ENCODE peak calls at places on chromosomes 4 and X, in eight cellular contexts. E is effector memory CD8-positive, alpha-beta T cell; C is activated naive CD8-positive, alpha-beta T cell treated with anti-CD3 and anti-CD28 coated beads, Interleukin-2, amount 10 ng/mL, durations not matched to agents 7 days and 5 days; D is activated T-cell treated with anti-CD3 and anti-CD28 coated beads, Interleukin-2, amount 50 U/mL, for 72 hours; F is naive thymus-derived CD4-positive, alpha-beta T cell; R is pancreas; A is upper lobe of right lung; Z is central memory CD8-positive, alpha-beta T cell. V is an unnamed sample.

GRCh38 chr4:948101-948935 is 16.1 kb downstream of the TMEM175 start:
- ATAC-seq in E (no peak), C (no peak), D (no peak), F (no peak), R (peak; percentile 69), A (no peak), Z (no peak), V (no peak)

GRCh38 chr4:146486565-146486964 is 35.2 kb downstream of the SLC10A7 start:
- ATAC-seq in E (peak; percentile 41), C (peak; percentile 18), D (peak; percentile 56), F (peak; percentile 20), R (no peak), A (no peak), Z (peak; percentile 31), V (peak; percentile 46)

GRCh38 chr4:84939111-84939510 is 27.4 kb downstream of the WDFY3 start:
- ATAC-seq in E (no peak), C (no peak), D (no peak), F (no peak), R (no peak), A (no peak), Z (no peak), V (no peak)

GRCh38 chrX:1249101-1249887 is 19.3 kb upstream of the CSF2RA start:
- ATAC-seq in E (peak; percentile 68), C (peak; percentile 86), D (peak; percentile 77), F (peak; percentile 85), R (peak; percentile 30), A (peak; percentile 89), Z (peak; percentile 51), V (peak; percentile 50)

GRCh38 chr4:40954119-40954668 is 204.4 kb downstream of the NSUN7 start:
- ATAC-seq in E (no peak), C (no peak), D (no peak), F (no peak), R (no peak), A (no peak), Z (no peak), V (no peak)

GRCh38 chr4:85968945-85969830 is 390.7 kb downstream of the MAPK10 start:
- ATAC-seq in E (no peak), C (no peak), D (no peak), F (no peak), R (peak; percentile 86), A (peak; percentile 82), Z (no peak), V (no peak)

GRCh38 chr4:104073245-104073644 is 353.5 kb upstream of the TACR3 start:
- ATAC-seq in E (no peak), C (no peak), D (no peak), F (no peak), R (no peak), A (no peak), Z (no peak), V (no peak)

GRCh38 chr4:150579591-150580234 is 2.2 kb upstream of the MAB21L2 start:
- ATAC-seq in E (no peak), C (no peak), D (no peak), F (no peak), R (peak; percentile 50), A (peak; percentile 53), Z (no peak), V (no peak)

GRCh38 chr4:89257376-89257775 is 50.2 kb downstream of the GPRIN3 start:
- ATAC-seq in E (no peak), C (no peak), D (no peak), F (peak; percentile 35), R (no peak), A (no peak), Z (no peak), V (no peak)

GRCh38 chr4:108980455-108981239 is 217.8 kb upstream of the ETNPPL start:
- ATAC-seq in E (no peak), C (no peak), D (peak; percentile 76), F (no peak), R (no peak), A (no peak), Z (no peak), V (peak; percentile 38)

GRCh38 chr4:52996261-52997131 is 134.4 kb downstream of the RASL11B start:
- ATAC-seq in E (no peak), C (no peak), D (no peak), F (no peak), R (peak; percentile 93), A (peak; percentile 69), Z (no peak), V (no peak)

GRCh38 chrX:109774706-109775105 is 41.6 kb upstream of the ACSL4 start:
- ATAC-seq in E (no peak), C (no peak), D (peak; percentile 86), F (peak; percentile 72), R (peak; percentile 44), A (peak; percentile 86), Z (no peak), V (peak; percentile 98)

GRCh38 chrX:131279197-131279596 is 9.9 kb downstream of the IGSF1 start:
- ATAC-seq in E (no peak), C (no peak), D (no peak), F (no peak), R (no peak), A (no peak), Z (no peak), V (no peak)

GRCh38 chr4:113610542-113610941 is 151.0 kb downstream of the CAMK2D start:
- ATAC-seq in E (no peak), C (no peak), D (no peak), F (no peak), R (peak; percentile 29), A (no peak), Z (no peak), V (no peak)

GRCh38 chr4:84583871-84584373 is 995 bp downstream of the CDS1 start:
- ATAC-seq in E (no peak), C (no peak), D (peak; percentile 13), F (no peak), R (no peak), A (no peak), Z (no peak), V (no peak)

GRCh38 chr4:147481577-147482109 is 746 bp downstream of the EDNRA start:
- ATAC-seq in E (no peak), C (no peak), D (peak; percentile 58), F (no peak), R (no peak), A (peak; percentile 38), Z (no peak), V (no peak)

GRCh38 chrX:39921838-39922237 is 175.9 kb downstream of the BCOR start:
- ATAC-seq in E (no peak), C (no peak), D (no peak), F (no peak), R (no peak), A (no peak), Z (no peak), V (no peak)

GRCh38 chr4:87461281-87461700 is 38.9 kb downstream of the NUDT9 start:
- ATAC-seq in E (no peak), C (no peak), D (no peak), F (no peak), R (peak; percentile 80), A (peak; percentile 64), Z (no peak), V (no peak)

GRCh38 chrX:133269168-133269567 is 51.0 kb upstream of the TFDP3 start:
- ATAC-seq in E (no peak), C (no peak), D (no peak), F (no peak), R (no peak), A (no peak), Z (no peak), V (no peak)

GRCh38 chrX:23952984-23953907 is 45.4 kb downstream of the CXorf58 start:
- ATAC-seq in E (peak; percentile 89), C (peak; percentile 93), D (peak; percentile 95), F (peak; percentile 93), R (no peak), A (peak; percentile 73), Z (peak; percentile 93), V (peak; percentile 96)

GRCh38 chrX:136457303-136457917 is 30.3 kb upstream of the BRS3 start:
- ATAC-seq in E (no peak), C (no peak), D (no peak), F (no peak), R (peak; percentile 31), A (no peak), Z (no peak), V (no peak)

GRCh38 chrX:44989995-44990770 is 117.2 kb downstream of the KDM6A start:
- ATAC-seq in E (no peak), C (no peak), D (no peak), F (no peak), R (no peak), A (no peak), Z (no peak), V (no peak)

GRCh38 chr4:132085105-132085504 is 1064.0 kb upstream of the PCDH10 start:
- ATAC-seq in E (no peak), C (no peak), D (no peak), F (no peak), R (no peak), A (no peak), Z (no peak), V (no peak)

GRCh38 chr4:18042754-18043153 is 21.2 kb upstream of the LCORL start:
- ATAC-seq in E (peak; percentile 40), C (no peak), D (no peak), F (no peak), R (no peak), A (no peak), Z (no peak), V (no peak)

GRCh38 chrX:13165747-13166146 is 121.3 kb upstream of the FAM9C start:
- ATAC-seq in E (no peak), C (no peak), D (no peak), F (no peak), R (no peak), A (no peak), Z (no peak), V (no peak)

GRCh38 chr4:81093720-81094401 is 63.4 kb downstream of the BMP3 start:
- ATAC-seq in E (no peak), C (no peak), D (no peak), F (no peak), R (no peak), A (no peak), Z (no peak), V (no peak)

GRCh38 chr4:93573285-93573684 is 255.3 kb upstream of the ATOH1 start:
- ATAC-seq in E (no peak), C (no peak), D (no peak), F (no peak), R (no peak), A (no peak), Z (no peak), V (no peak)

GRCh38 chr4:54473077-54473545 is 184.6 kb upstream of the KIT start:
- ATAC-seq in E (no peak), C (no peak), D (no peak), F (no peak), R (no peak), A (no peak), Z (no peak), V (no peak)

GRCh38 chrX:13764765-13765164 is 30.2 kb downstream of the OFD1 start:
- ATAC-seq in E (no peak), C (no peak), D (no peak), F (no peak), R (peak; percentile 90), A (no peak), Z (no peak), V (no peak)

GRCh38 chrX:65926095-65927019 is 113.5 kb downstream of the VSIG4 start:
- ATAC-seq in E (peak; percentile 89), C (peak; percentile 89), D (peak; percentile 81), F (peak; percentile 75), R (no peak), A (no peak), Z (peak; percentile 79), V (peak; percentile 84)

GRCh38 chr4:68724426-68724825 is 54.0 kb upstream of the UGT2B15 start:
- ATAC-seq in E (no peak), C (no peak), D (no peak), F (no peak), R (peak; percentile 28), A (peak; percentile 26), Z (peak; percentile 19), V (no peak)